ENCODE peak calls at places on chromosomes 1 and 21, in four cellular contexts. X is GM23248, W is Peyer's patch, H is K562. P is an unnamed sample. For H3K9me3, the result is how much of the 10 kb centered on the place peaks cover.

GRCh38 chr21:25639922-25640670 is 1.0 kb downstream of the JAM2 start:
- DNase-seq in X (peak), W (no peak), H (no peak), P (no peak)

GRCh38 chr21:43762303-43763128 is 13.6 kb downstream of the CSTB start:
- DNase-seq in X (no peak), W (no peak), H (no peak), P (no peak)

GRCh38 chr1:160006312-160006940 is 25.4 kb downstream of the PIGM start:
- DNase-seq in X (peak), W (peak), H (peak), P (peak)

GRCh38 chr1:245085508-245086095 is 69.2 kb upstream of the KIF26B start:
- DNase-seq in X (peak), W (no peak), H (no peak), P (no peak)

GRCh38 chr1:227428803-227429202 is 110.5 kb upstream of the CDC42BPA start:
- DNase-seq in X (no peak), W (no peak), H (no peak), P (no peak)

GRCh38 chr1:199736646-199737045 is 290.9 kb upstream of the NR5A2 start:
- DNase-seq in X (no peak), W (no peak), H (no peak), P (no peak)

GRCh38 chr1:33828654-33829053 is 35.2 kb upstream of the HMGB4 start:
- DNase-seq in X (no peak), W (no peak), H (no peak), P (no peak)

GRCh38 chr1:246182149-246182851 is 324.8 kb downstream of the SMYD3 start:
- DNase-seq in X (no peak), W (no peak), H (peak), P (no peak)

GRCh38 chr1:97433094-97433493 is 487.7 kb downstream of the DPYD start:
- DNase-seq in X (no peak), W (no peak), H (no peak), P (no peak)

GRCh38 chr21:15343066-15343465 is 278.3 kb upstream of the NRIP1 start:
- DNase-seq in X (no peak), W (no peak), H (no peak), P (no peak)

GRCh38 chr1:175154595-175155472 is 37.7 kb downstream of the KIAA0040 start:
- DNase-seq in X (peak), W (peak), H (peak), P (peak)

GRCh38 chr1:16922885-16923431 is 1.2 kb downstream of the CROCC start:
- DNase-seq in X (no peak), W (no peak), H (peak), P (no peak)

GRCh38 chr21:45041984-45042663 is 32.3 kb upstream of the ADARB1 start:
- DNase-seq in X (no peak), W (no peak), H (no peak), P (no peak)

GRCh38 chr21:44599264-44600029 is 950 bp upstream of the KRTAP10-7 start:
- DNase-seq in X (no peak), W (no peak), H (no peak), P (no peak)

GRCh38 chr1:53467391-53467790 is 8.2 kb downstream of the DMRTB1 start:
- DNase-seq in X (no peak), W (no peak), H (no peak), P (no peak)

GRCh38 chr1:53899206-53899628 is 5.2 kb downstream of the DIO1 start:
- DNase-seq in X (no peak), W (no peak), H (no peak), P (no peak)

GRCh38 chr1:12541274-12542137 is 76.5 kb downstream of the DHRS3 start:
- DNase-seq in X (peak), W (no peak), H (peak), P (no peak)

GRCh38 chr21:34179204-34179935 is 106.0 kb downstream of the MRPS6 start:
- DNase-seq in X (no peak), W (no peak), H (no peak), P (no peak)

GRCh38 chr21:46116189-46116845 is 18.4 kb downstream of the COL6A2 start:
- DNase-seq in X (no peak), W (peak), H (no peak), P (no peak)

GRCh38 chr1:246930830-246931548 is 759 bp downstream of the AHCTF1 start:
- DNase-seq in X (peak), W (peak), H (peak), P (peak)

GRCh38 chr1:159296697-159297375 is 5.3 kb upstream of the FCER1A start:
- DNase-seq in X (no peak), W (no peak), H (no peak), P (no peak)

GRCh38 chr1:65141394-65141793 is 6.6 kb upstream of the AK4 start:
- DNase-seq in X (peak), W (no peak), H (no peak), P (no peak)

GRCh38 chr21:38784458-38785266 is 21.1 kb upstream of the ETS2 start:
- DNase-seq in X (no peak), W (no peak), H (no peak), P (no peak)

GRCh38 chr21:18298228-18298627 is 53.6 kb downstream of the CHODL start:
- DNase-seq in X (no peak), W (no peak), H (no peak), P (no peak)

DNA sequence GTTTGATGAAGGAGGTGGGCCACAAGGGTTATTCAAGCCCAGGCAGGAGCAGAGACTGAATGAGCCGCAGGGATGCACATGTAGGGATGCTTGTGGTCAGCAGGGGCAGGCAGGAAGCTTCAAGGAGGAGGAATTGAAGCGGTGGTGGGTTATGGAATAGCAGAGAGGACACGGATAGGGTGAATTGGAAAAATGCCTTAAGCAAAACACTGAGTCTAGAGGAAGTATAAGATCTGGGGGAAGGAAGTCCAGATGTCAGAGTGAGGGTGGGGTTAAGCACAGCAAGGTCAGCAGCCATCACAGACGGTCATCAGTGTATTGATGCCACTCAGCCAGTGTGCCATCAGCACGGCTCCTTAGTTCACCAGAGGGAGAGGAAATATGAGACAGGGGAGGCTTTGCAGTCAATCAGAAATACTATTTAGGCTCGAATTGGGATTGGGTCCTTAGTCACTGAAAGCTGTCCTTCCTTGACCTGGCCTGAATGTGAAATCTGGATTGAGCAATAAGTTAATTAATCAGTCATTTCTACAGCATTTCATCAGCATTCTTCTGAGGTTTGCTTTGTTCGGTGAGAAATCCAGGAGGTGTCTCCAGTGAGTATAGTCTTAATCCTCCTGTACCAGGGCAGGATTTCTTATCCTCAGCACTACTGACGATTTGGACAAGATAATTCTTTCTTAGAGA is 6.0 kb upstream of the LCE1F start:
- DNase-seq in X (peak), W (no peak), H (no peak), P (no peak)
- H3K9me3 ChIP-seq in X (under half), W (under half), H (under half), P (under half)

DNA sequence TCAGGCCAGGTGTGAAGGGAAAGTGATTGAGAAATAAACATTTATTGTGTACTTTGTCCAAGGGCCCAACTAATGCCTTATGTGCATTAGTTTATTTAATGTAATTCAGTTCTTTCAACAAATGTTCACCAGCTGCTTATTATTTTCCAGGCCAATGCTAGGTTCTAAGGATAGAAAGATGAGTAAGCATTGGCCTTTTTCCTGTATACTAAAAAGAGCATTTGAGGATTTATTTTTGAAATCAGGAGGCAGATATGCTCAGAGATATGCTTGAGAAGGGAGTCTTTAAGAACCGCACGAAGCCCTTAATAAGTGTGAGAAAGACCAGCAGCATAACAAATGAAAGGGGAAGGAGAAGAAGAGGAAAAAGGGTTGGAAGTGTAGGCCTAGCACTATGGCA is 32.0 kb downstream of the CLCA1 start:
- DNase-seq in X (peak), W (no peak), H (no peak), P (no peak)
- H3K9me3 ChIP-seq in X (under half), W (under half), H (under half), P (under half)

DNA sequence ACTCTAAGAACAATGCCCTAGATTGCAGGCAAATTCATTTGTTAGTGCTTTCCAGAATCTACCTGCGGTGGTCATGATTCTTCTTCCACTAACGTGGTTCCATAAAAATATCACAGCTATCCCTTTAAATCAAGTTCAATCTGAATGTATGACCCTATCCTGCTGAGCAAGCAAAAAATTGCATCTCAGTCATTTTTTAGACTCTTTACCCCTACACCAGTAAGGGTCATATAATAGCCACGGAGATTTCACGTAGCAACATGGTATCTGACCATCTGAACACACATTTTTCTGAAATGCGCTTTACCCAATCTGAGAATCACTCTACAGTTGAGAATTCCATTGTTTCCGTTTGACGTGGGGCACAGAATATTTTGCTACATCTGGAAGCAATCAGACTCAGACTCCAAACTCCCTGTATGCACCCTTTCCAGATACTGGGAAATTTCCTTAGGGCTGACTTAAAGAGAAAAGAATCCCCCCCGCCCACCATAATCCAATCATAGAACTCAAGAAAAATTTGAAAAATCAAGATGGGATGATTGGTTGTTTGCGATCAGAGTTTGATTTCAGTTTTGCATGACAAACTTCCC is 699.2 kb upstream of the ZP4 start:
- DNase-seq in X (peak), W (no peak), H (no peak), P (no peak)
- H3K9me3 ChIP-seq in X (under half), W (under half), H (under half), P (under half)

GRCh38 chr1:4962836-4963235 is 308.4 kb downstream of the AJAP1 start:
- DNase-seq in X (no peak), W (no peak), H (no peak), P (no peak)
- H3K9me3 ChIP-seq in X (under half), W (under half), H (under half), P (under half)

GRCh38 chr1:152160553-152160952 is 1.5 kb upstream of the RPTN start:
- DNase-seq in X (peak), W (no peak), H (no peak), P (no peak)

GRCh38 chr1:152165291-152166077 is 6.5 kb upstream of the RPTN start:
- DNase-seq in X (no peak), W (no peak), H (no peak), P (no peak)

GRCh38 chr1:152159144-152159543 is at the start of gene RPTN:
- DNase-seq in X (peak), W (no peak), H (no peak), P (no peak)

GRCh38 chr1:152164542-152165136 is 5.6 kb upstream of the RPTN start:
- DNase-seq in X (no peak), W (no peak), H (no peak), P (no peak)

DNA sequence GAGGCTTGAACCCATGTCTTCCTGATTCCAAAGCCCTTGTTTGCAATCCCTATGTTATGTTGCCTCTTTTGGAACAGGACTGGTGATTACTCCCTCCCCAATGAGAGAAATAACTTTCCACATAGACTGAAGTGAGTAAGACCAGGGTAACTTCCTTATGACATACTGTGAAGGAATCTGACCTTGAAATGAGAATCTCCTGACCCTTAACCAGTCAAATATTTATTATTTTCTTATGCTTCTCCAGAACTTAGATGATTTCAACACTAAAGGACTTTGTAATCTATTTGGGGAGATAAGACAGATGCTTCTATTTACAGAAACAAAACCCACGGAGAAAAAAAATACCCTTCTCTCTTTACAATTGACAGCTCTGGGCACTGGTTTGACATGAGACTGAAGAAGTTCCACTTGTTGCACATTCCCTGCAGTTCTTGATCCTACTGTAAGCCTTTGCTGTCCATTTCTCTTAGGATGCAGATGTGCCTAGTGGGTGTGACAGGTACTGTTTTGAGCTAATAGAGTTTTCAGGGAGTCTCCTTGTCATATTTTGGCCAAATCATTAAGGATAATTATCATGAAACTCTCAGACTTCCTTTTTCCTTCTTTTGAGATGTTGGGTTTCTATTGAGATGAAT is 3.9 kb upstream of the RPTN start:
- DNase-seq in X (peak), W (no peak), H (no peak), P (no peak)
- H3K9me3 ChIP-seq in X (under half), W (under half), H (under half), P (under half)

GRCh38 chr1:157472959-157473358 is 79.4 kb downstream of the FCRL5 start:
- DNase-seq in X (no peak), W (no peak), H (no peak), P (no peak)

GRCh38 chr1:157483635-157484034 is 68.7 kb downstream of the FCRL5 start:
- DNase-seq in X (no peak), W (no peak), H (no peak), P (no peak)

GRCh38 chr1:157482717-157483116 is 69.6 kb downstream of the FCRL5 start:
- DNase-seq in X (no peak), W (no peak), H (no peak), P (no peak)

GRCh38 chr1:157482174-157482573 is 70.1 kb downstream of the FCRL5 start:
- DNase-seq in X (peak), W (no peak), H (no peak), P (no peak)

GRCh38 chr1:157478030-157478429 is 74.3 kb downstream of the FCRL5 start:
- DNase-seq in X (no peak), W (no peak), H (no peak), P (no peak)
- H3K9me3 ChIP-seq in X (under half), W (under half), H (under half), P (under half)

GRCh38 chr1:49339043-49339442 is 562.4 kb upstream of the BEND5 start:
- DNase-seq in X (no peak), W (no peak), H (no peak), P (no peak)

GRCh38 chr1:49340576-49340975 is 563.9 kb upstream of the BEND5 start:
- DNase-seq in X (no peak), W (no peak), H (no peak), P (no peak)
- H3K9me3 ChIP-seq in X (under half), W (under half), H (under half), P (under half)